ENCODE peak calls at places on chromosomes 4 and X, in ten cellular contexts. Y is upper lobe of right lung; X is colonic mucosa; I is osteoblast; F is cardiac muscle cell; J is HAP-1; P is H9; B is psoas muscle; Q is mammary epithelial cell; T is naive thymus-derived CD4-positive, alpha-beta T cell. R is an unnamed sample.
A peak's percentile ranks its signal among the peaks of the same experiment; 100 is the strongest.

GRCh38 chrX:105282077-105282476 is 61.6 kb upstream of the TEX13A start:
- DNase-seq in Y (no peak), X (no peak), I (no peak), F (no peak), J (no peak), P (no peak), B (no peak), Q (no peak), T (no peak), R (no peak)

GRCh38 chr4:103996637-103997036 is 276.9 kb upstream of the TACR3 start:
- DNase-seq in Y (no peak), X (no peak), I (peak; percentile 6), F (peak; percentile 56), J (peak; percentile 78), P (peak; percentile 82), B (no peak), Q (peak; percentile 94), T (no peak), R (no peak)

GRCh38 chr4:182593413-182593812 is 323.8 kb downstream of the DCTD start:
- DNase-seq in Y (no peak), X (no peak), I (no peak), F (no peak), J (no peak), P (no peak), B (no peak), Q (no peak), T (no peak), R (no peak)

GRCh38 chr4:31290836-31291235 is 570.7 kb downstream of the PCDH7 start:
- DNase-seq in Y (no peak), X (no peak), I (no peak), F (no peak), J (no peak), P (peak; percentile 63), B (no peak), Q (no peak), T (no peak), R (no peak)

GRCh38 chr4:140884431-140885058 is 128.4 kb upstream of the TBC1D9 start:
- DNase-seq in Y (no peak), X (peak; percentile 41), I (peak; percentile 92), F (peak; percentile 83), J (peak; percentile 76), P (peak; percentile 80), B (no peak), Q (peak; percentile 46), T (no peak), R (no peak)

GRCh38 chr4:20840648-20841190 is 140.5 kb downstream of the PACRGL start:
- DNase-seq in Y (no peak), X (no peak), I (no peak), F (no peak), J (no peak), P (no peak), B (no peak), Q (no peak), T (no peak), R (no peak)

GRCh38 chr4:3820016-3820805 is 54.0 kb downstream of the ADRA2C start:
- DNase-seq in Y (no peak), X (no peak), I (peak; percentile 59), F (no peak), J (no peak), P (no peak), B (peak; percentile 37), Q (no peak), T (no peak), R (no peak)

GRCh38 chr4:6732441-6733357 is 16.7 kb downstream of the BLOC1S4 start:
- DNase-seq in Y (peak; percentile 86), X (peak; percentile 52), I (peak; percentile 98), F (peak; percentile 21), J (no peak), P (no peak), B (peak; percentile 87), Q (peak; percentile 86), T (no peak), R (no peak)

DNA sequence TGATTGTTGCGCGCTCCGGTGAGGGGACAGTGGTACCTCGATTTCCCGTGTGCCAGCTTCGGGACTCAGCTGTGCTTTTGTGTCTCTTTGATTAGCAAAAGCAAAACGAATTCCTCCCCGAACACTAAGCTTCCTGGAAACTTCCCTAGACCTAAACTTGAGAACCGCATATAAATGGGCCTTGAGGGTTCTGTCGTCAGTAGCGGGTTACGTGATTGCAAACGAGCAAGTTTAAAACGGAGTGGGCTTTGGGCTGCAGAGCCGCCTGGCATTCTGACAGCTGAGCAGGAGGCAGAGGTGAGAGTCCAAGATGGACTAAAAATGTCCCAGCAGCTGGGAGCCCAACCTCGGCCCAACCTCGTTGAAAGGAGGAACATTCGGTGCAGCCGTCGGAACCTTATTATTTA is 1.2 kb upstream of the TAPT1 start:
- DNase-seq in Y (peak; percentile 65), X (peak; percentile 62), I (peak; percentile 10), F (peak; percentile 59), J (no peak), P (no peak), B (peak; percentile 72), Q (peak; percentile 9), T (peak; percentile 42), R (peak; percentile 47)
- H3K4me1 ChIP-seq in Y (peaks cover 49% of the 10 kb centered on the region), X (peaks cover 18% of the 10 kb centered on the region), I (peaks cover 18% of the 10 kb centered on the region), F (peaks cover 21% of the 10 kb centered on the region), J (peaks cover 12% of the 10 kb centered on the region), P (peaks cover 4% of the 10 kb centered on the region), B (peaks cover 43% of the 10 kb centered on the region), Q (no peaks in the 10 kb centered on the region), T (peaks cover 28% of the 10 kb centered on the region), R (peaks cover 37% of the 10 kb centered on the region)

DNA sequence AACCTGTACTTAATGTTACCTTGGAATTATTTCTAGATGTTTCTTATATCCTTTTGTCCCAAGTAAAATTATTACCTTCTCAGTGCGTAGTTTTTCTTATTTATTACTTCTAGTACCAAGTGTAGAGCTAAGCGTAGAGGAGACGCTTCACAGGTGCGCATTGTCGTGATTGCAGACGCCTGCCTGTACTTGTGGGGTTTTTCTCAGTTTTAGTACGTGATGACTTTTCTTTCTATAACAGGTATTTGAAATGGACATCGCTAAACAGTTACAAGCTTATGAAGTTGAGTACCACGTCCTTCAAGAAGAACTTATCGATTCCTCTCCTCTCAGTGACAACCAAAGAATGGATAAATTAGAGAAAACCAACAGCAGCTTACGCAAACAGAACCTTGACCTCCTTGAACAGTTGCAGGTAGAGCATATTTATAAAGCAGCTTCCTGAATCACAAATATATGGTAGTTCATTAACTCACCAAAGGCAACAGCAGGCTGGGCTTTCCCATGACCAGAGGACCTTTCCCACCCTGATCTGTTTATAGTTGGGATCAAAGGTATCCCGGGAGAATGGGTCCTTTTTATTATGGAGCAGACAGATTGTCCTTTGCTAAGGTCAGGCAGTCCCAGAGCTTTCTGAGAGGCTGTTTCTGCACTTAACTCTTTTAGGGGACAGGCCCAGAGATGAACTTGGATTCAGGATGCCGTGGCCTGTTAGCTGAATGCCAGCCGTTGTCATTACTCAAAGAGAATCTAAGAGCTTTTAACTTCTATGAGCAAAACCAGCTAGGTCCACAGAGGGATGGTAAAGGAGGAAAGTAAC is 172.9 kb downstream of the PTTG2 start:
- DNase-seq in Y (no peak), X (peak; percentile 74), I (no peak), F (no peak), J (no peak), P (no peak), B (no peak), Q (no peak), T (no peak), R (no peak)
- H3K4me1 ChIP-seq in Y (peaks cover 12% of the 10 kb centered on the region), X (peaks cover 5% of the 10 kb centered on the region), I (peaks cover 15% of the 10 kb centered on the region), F (peaks cover 16% of the 10 kb centered on the region), J (no peaks in the 10 kb centered on the region), P (no peaks in the 10 kb centered on the region), B (no peaks in the 10 kb centered on the region), Q (peaks cover 32% of the 10 kb centered on the region), T (peaks cover 36% of the 10 kb centered on the region), R (peaks cover 51% of the 10 kb centered on the region)

GRCh38 chrX:107738272-107738671 is 37.3 kb downstream of the TSC22D3 start:
- DNase-seq in Y (no peak), X (no peak), I (no peak), F (no peak), J (no peak), P (no peak), B (no peak), Q (no peak), T (no peak), R (no peak)
- H3K4me1 ChIP-seq in Y (peaks cover 29% of the 10 kb centered on the region), X (peaks cover 4% of the 10 kb centered on the region), I (peaks cover 3% of the 10 kb centered on the region), F (peaks cover 41% of the 10 kb centered on the region), J (peaks cover 13% of the 10 kb centered on the region), P (no peaks in the 10 kb centered on the region), B (peaks cover 51% of the 10 kb centered on the region), Q (peaks cover 12% of the 10 kb centered on the region), T (peaks cover 39% of the 10 kb centered on the region), R (peaks cover 39% of the 10 kb centered on the region)

GRCh38 chr4:15649914-15650545 is 5.1 kb downstream of the FBXL5 start:
- DNase-seq in Y (no peak), X (peak; percentile 52), I (no peak), F (peak; percentile 69), J (peak; percentile 70), P (peak; percentile 54), B (no peak), Q (peak; percentile 49), T (peak; percentile 69), R (peak; percentile 52)
- H3K4me1 ChIP-seq in Y (peaks cover 52% of the 10 kb centered on the region), X (peaks cover 8% of the 10 kb centered on the region), I (peaks cover 34% of the 10 kb centered on the region), F (peaks cover 32% of the 10 kb centered on the region), J (peaks cover 32% of the 10 kb centered on the region), P (peaks cover 2% of the 10 kb centered on the region), B (peaks cover 65% of the 10 kb centered on the region), Q (peaks cover 17% of the 10 kb centered on the region), T (peaks cover 46% of the 10 kb centered on the region), R (peaks cover 69% of the 10 kb centered on the region)

DNA sequence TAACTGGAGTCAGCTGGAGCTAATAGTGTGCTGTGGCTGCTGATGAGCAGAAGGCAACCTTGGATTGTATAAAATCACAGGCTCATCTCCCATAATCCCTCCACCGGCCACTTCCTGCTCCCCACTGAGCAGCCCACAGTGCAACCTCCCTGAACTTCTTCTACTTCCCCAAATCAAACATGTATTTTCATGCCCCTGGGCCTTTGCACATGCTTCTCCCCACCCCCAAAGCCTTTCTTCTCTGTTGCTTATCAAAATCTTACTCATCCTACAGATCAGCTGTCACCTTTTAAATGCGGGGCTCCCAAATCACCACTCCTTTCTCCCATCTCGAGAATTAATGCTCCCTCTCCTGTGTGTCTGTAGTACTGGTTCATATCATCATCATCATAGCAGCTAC is 35.8 kb downstream of the RHOH start:
- DNase-seq in Y (no peak), X (no peak), I (no peak), F (no peak), J (no peak), P (no peak), B (no peak), Q (no peak), T (no peak), R (no peak)
- H3K4me1 ChIP-seq in Y (no peaks in the 10 kb centered on the region), X (no peaks in the 10 kb centered on the region), I (no peaks in the 10 kb centered on the region), F (no peaks in the 10 kb centered on the region), J (no peaks in the 10 kb centered on the region), P (peaks cover 5% of the 10 kb centered on the region), B (no peaks in the 10 kb centered on the region), Q (no peaks in the 10 kb centered on the region), T (peaks cover 74% of the 10 kb centered on the region), R (peaks cover 95% of the 10 kb centered on the region)

DNA sequence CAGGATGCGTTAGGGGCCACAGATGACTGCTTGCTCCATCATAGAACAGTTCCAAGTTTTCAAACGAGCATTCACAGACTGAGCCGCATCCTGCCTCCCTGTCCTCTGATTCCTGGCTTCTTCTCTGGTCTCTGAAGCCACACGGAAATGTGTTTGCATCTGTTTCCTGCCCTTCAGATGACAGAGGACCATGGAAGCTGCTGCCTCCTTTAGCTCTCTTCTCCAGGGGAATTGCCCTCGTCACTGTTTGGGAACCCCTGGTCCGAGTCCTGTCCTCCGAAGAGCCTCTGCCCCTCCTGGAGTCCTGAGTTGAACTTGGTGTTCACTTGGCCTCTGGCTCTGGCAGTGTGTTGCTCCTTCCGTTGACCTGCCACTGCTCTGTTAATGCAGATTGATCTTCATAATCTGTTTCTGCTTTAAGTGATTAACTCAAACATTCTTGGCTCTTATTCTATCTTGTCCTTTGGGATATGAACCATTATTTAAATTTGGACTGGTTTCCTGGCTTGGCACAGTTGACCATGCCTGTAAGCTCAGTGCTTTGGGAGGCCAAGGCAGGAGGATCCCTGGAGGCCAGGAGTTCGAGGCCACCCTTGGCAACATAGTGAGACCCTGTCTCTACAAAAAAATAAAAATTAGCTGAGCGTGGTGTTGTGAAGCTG is 96.0 kb downstream of the PTTG2 start:
- DNase-seq in Y (no peak), X (no peak), I (no peak), F (no peak), J (no peak), P (no peak), B (no peak), Q (no peak), T (no peak), R (no peak)
- H3K4me1 ChIP-seq in Y (no peaks in the 10 kb centered on the region), X (no peaks in the 10 kb centered on the region), I (peaks cover 6% of the 10 kb centered on the region), F (peaks cover 17% of the 10 kb centered on the region), J (no peaks in the 10 kb centered on the region), P (no peaks in the 10 kb centered on the region), B (no peaks in the 10 kb centered on the region), Q (no peaks in the 10 kb centered on the region), T (no peaks in the 10 kb centered on the region), R (no peaks in the 10 kb centered on the region)

R was measured in CD8-positive, alpha-beta memory T cell.